ENCODE peak calls at places on chromosomes 13 and 19, in seven cellular contexts. C is Right ventricle myocardium superior, I is gastrocnemius medialis, O is NCI-H510A treated with DMSO at 0.1 percent for 48 hours, B is glutamatergic neuron, T is T-helper 2 cell, D is fibroblast of the aortic adventitia. Y is an unnamed sample.

GRCh38 chr19:5080030-5080644 is 111.2 kb downstream of the KDM4B start:
- DNase-seq in C (no peak), I (no peak), O (peak; percentile 82), B (no peak), T (no peak), D (no peak), Y (no peak)

GRCh38 chr13:42412812-42413795 is 141.2 kb downstream of the AKAP11 start:
- DNase-seq in C (no peak), I (no peak), O (no peak), B (no peak), T (peak; percentile 46), D (peak; percentile 47), Y (no peak)

GRCh38 chr13:30807392-30807791 is 72.0 kb downstream of the ALOX5AP start:
- DNase-seq in C (no peak), I (no peak), O (no peak), B (no peak), T (peak; percentile 25), D (no peak), Y (no peak)

GRCh38 chr13:50149143-50149703 is 134.0 kb downstream of the KCNRG start:
- DNase-seq in C (no peak), I (no peak), O (peak; percentile 40), B (no peak), T (no peak), D (no peak), Y (no peak)

GRCh38 chr19:6214881-6215541 is 64.8 kb downstream of the MLLT1 start:
- DNase-seq in C (no peak), I (no peak), O (no peak), B (no peak), T (no peak), D (no peak), Y (peak; percentile 65)

GRCh38 chr13:35699805-35700204 is 223.3 kb upstream of the MAB21L1 start:
- DNase-seq in C (peak; percentile 56), I (no peak), O (no peak), B (no peak), T (no peak), D (peak; percentile 80), Y (no peak)

GRCh38 chr13:104831823-104832222 is 1703.6 kb downstream of the EFNB2 start:
- DNase-seq in C (no peak), I (no peak), O (peak; percentile 92), B (no peak), T (no peak), D (no peak), Y (no peak)

GRCh38 chr13:98447881-98448641 is 128.8 kb downstream of the STK24 start:
- DNase-seq in C (peak; percentile 71), I (peak; percentile 44), O (peak; percentile 63), B (peak; percentile 84), T (peak; percentile 61), D (no peak), Y (peak; percentile 63)

GRCh38 chr13:82062772-82063171 is 1721.8 kb upstream of the SPRY2 start:
- DNase-seq in C (no peak), I (no peak), O (no peak), B (no peak), T (no peak), D (no peak), Y (no peak)

GRCh38 chr19:17555929-17556813 is 722 bp downstream of the COLGALT1 start:
- DNase-seq in C (peak; percentile 85), I (peak; percentile 42), O (peak; percentile 37), B (peak; percentile 63), T (peak; percentile 29), D (peak; percentile 58), Y (peak; percentile 90)

GRCh38 chr13:50685491-50685890 is 158.0 kb downstream of the DLEU7 start:
- DNase-seq in C (peak; percentile 90), I (peak; percentile 37), O (no peak), B (no peak), T (no peak), D (peak; percentile 41), Y (no peak)

GRCh38 chr13:74210693-74211393 is 76.6 kb upstream of the KLF12 start:
- DNase-seq in C (peak; percentile 37), I (peak; percentile 24), O (no peak), B (peak; percentile 26), T (no peak), D (peak; percentile 100), Y (no peak)

GRCh38 chr13:105118577-105118976 is 1416.9 kb downstream of the EFNB2 start:
- DNase-seq in C (no peak), I (no peak), O (no peak), B (no peak), T (no peak), D (no peak), Y (no peak)

GRCh38 chr13:113946409-113947181 is 27.3 kb downstream of the C13orf46 start:
- DNase-seq in C (peak; percentile 37), I (no peak), O (no peak), B (no peak), T (no peak), D (no peak), Y (no peak)

GRCh38 chr13:51154029-51154555 is 43.0 kb upstream of the C13orf42 start:
- DNase-seq in C (no peak), I (no peak), O (no peak), B (no peak), T (peak; percentile 22), D (peak; percentile 75), Y (no peak)

GRCh38 chr19:32921624-32922023 is 50.1 kb downstream of the CEP89 start:
- DNase-seq in C (no peak), I (no peak), O (no peak), B (no peak), T (no peak), D (no peak), Y (no peak)

GRCh38 chr19:44657211-44657921 is 13.7 kb downstream of the PVR start:
- DNase-seq in C (peak; percentile 80), I (peak; percentile 36), O (peak; percentile 24), B (peak; percentile 88), T (peak; percentile 64), D (peak; percentile 83), Y (peak; percentile 81)

GRCh38 chr13:97113231-97114001 is 108.7 kb upstream of the MBNL2 start:
- DNase-seq in C (no peak), I (no peak), O (no peak), B (no peak), T (peak; percentile 20), D (no peak), Y (no peak)

GRCh38 chr13:64917566-64917965 is 2312.6 kb downstream of the PCDH9 start:
- DNase-seq in C (no peak), I (no peak), O (no peak), B (no peak), T (no peak), D (no peak), Y (no peak)

GRCh38 chr13:98206946-98207345 is 29.9 kb upstream of the RNF113B start:
- DNase-seq in C (no peak), I (no peak), O (no peak), B (no peak), T (no peak), D (peak; percentile 77), Y (no peak)

GRCh38 chr13:102589291-102589822 is 7.4 kb upstream of the TPP2 start:
- DNase-seq in C (no peak), I (no peak), O (no peak), B (no peak), T (no peak), D (no peak), Y (no peak)

GRCh38 chr19:31568724-31569123 is 219.5 kb upstream of the TSHZ3 start:
- DNase-seq in C (no peak), I (no peak), O (no peak), B (no peak), T (no peak), D (no peak), Y (no peak)

GRCh38 chr13:70571221-70571620 is 463.0 kb upstream of the KLHL1 start:
- DNase-seq in C (no peak), I (no peak), O (no peak), B (no peak), T (no peak), D (no peak), Y (no peak)

GRCh38 chr19:2579678-2580280 is 103.9 kb downstream of the GADD45B start:
- DNase-seq in C (no peak), I (no peak), O (no peak), B (no peak), T (no peak), D (no peak), Y (peak; percentile 56)

GRCh38 chr19:13718733-13719132 is 45.6 kb upstream of the MRI1 start:
- DNase-seq in C (peak; percentile 51), I (no peak), O (peak; percentile 97), B (peak; percentile 64), T (no peak), D (peak; percentile 89), Y (no peak)

Y was measured in upper lobe of right lung.